ENCODE peak calls at places on chromosomes 12 and 14, in seven cellular contexts. P is osteoblast; C is ovary; M is ascending aorta; W is CD8-positive, alpha-beta T cell; T is psoas muscle; E is left lung. Y is an unnamed sample.
A peak's percentile ranks its signal among the peaks of the same experiment; 100 is the strongest.

GRCh38 chr14:24075485-24076301 is 4.3 kb downstream of the CPNE6 start:
- DNase-seq in P (no peak), C (no peak), M (no peak), W (no peak), T (no peak), E (no peak), Y (no peak)

GRCh38 chr14:29868000-29868399 is 59.6 kb downstream of the PRKD1 start:
- DNase-seq in P (no peak), C (no peak), M (no peak), W (no peak), T (no peak), E (no peak), Y (no peak)

GRCh38 chr12:127401536-127401935 is 865.4 kb upstream of the TMEM132C start:
- DNase-seq in P (no peak), C (no peak), M (no peak), W (no peak), T (no peak), E (no peak), Y (no peak)

GRCh38 chr12:80316141-80316700 is 127.8 kb upstream of the PTPRQ start:
- DNase-seq in P (no peak), C (no peak), M (no peak), W (no peak), T (no peak), E (no peak), Y (no peak)

GRCh38 chr12:114658002-114658441 is 26.0 kb downstream of the TBX3 start:
- DNase-seq in P (no peak), C (no peak), M (no peak), W (no peak), T (no peak), E (no peak), Y (no peak)

GRCh38 chr12:67804168-67804567 is 155.6 kb downstream of the DYRK2 start:
- DNase-seq in P (no peak), C (no peak), M (no peak), W (peak; percentile 62), T (no peak), E (no peak), Y (no peak)

GRCh38 chr14:29846339-29847129 is 81.1 kb downstream of the PRKD1 start:
- DNase-seq in P (no peak), C (no peak), M (no peak), W (no peak), T (no peak), E (no peak), Y (no peak)

GRCh38 chr12:50101663-50102062 is 2.1 kb upstream of the GPD1 start:
- DNase-seq in P (peak; percentile 90), C (no peak), M (no peak), W (no peak), T (no peak), E (no peak), Y (no peak)

DNA sequence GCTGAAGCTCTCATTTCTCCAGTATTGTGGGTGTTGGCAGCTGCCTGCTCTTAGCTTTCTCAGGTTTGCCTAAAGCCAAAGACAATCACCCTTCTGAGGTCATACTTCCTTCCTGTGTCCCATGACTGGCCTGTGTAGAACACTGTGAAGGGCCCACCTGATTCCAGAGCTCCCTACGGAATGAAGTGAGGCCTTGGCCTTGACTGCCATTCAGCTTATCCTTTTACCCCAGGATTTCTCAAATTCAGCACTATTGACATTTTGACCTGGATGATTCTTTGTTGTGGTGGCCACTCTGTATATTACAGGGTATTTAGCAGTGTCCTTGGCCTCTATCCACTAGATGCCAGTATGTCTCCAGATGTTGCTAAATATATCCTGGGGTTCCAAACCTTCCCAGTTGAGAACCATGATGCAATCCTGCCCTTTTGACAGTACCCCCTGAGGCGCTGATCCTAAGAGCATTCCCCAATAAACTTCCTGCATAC is 112.3 kb upstream of the KRR1 start:
- DNase-seq in P (no peak), C (no peak), M (no peak), W (no peak), T (no peak), E (no peak), Y (no peak)
- TF ChIP-seq CTCF in P (peak; percentile 47), C (no peak), M (no peak), W (no peak), T (no peak), E (no peak), Y (no peak)

GRCh38 chr14:54219281-54220121 is 177.3 kb upstream of the CDKN3 start:
- DNase-seq in P (peak; percentile 36), C (no peak), M (no peak), W (no peak), T (no peak), E (no peak), Y (no peak)
- H3K4me3 ChIP-seq in P (peak overlapping the region; percentile 68), C (peak overlapping the region; percentile 22), M (peak overlapping the region; percentile 56), W (no peak overlapping the region), T (peak overlapping the region; percentile 44), E (no peak overlapping the region), Y (peak overlapping the region; percentile 19)

DNA sequence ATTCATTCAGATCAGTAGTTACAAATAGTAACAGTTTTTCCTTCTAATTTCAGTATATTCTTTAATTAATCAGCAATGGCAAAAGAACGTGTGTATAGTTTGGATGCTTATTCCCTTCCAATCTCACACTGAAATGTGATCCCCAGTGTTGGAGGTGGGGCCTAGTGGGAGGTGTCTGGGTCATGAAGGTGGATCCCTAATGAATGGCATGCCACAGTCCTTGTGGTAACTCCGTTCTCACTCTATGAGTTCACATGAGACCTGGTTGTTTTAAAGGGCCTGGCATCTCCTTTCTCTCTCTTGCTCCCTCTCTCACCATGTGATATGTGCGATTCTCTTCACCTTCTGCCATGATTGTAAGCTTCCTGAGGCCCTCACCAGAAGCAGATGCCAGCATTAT is 18.9 kb upstream of the SYNDIG1L start:
- DNase-seq in P (no peak), C (no peak), M (no peak), W (no peak), T (no peak), E (no peak), Y (no peak)
- H3K4me1 ChIP-seq in P (no peaks in the 10 kb centered on the region), C (no peaks in the 10 kb centered on the region), M (no peaks in the 10 kb centered on the region), W (no peaks in the 10 kb centered on the region), T (no peaks in the 10 kb centered on the region), E (no peaks in the 10 kb centered on the region), Y (no peaks in the 10 kb centered on the region)

GRCh38 chr14:74571901-74572828 is 39.9 kb downstream of the LTBP2 start:
- DNase-seq in P (peak; percentile 96), C (peak; percentile 66), M (no peak), W (no peak), T (peak; percentile 46), E (no peak), Y (peak; percentile 54)

GRCh38 chr14:74572829-74573360 is 39.1 kb downstream of the LTBP2 start:
- DNase-seq in P (no peak), C (no peak), M (no peak), W (no peak), T (peak; percentile 34), E (no peak), Y (no peak)

GRCh38 chr14:74574092-74574438 is 38.0 kb downstream of the LTBP2 start:
- DNase-seq in P (no peak), C (no peak), M (no peak), W (no peak), T (no peak), E (no peak), Y (no peak)

GRCh38 chr14:74574706-74575105 is 37.3 kb downstream of the LTBP2 start:
- DNase-seq in P (no peak), C (no peak), M (no peak), W (no peak), T (peak; percentile 51), E (no peak), Y (no peak)

DNA sequence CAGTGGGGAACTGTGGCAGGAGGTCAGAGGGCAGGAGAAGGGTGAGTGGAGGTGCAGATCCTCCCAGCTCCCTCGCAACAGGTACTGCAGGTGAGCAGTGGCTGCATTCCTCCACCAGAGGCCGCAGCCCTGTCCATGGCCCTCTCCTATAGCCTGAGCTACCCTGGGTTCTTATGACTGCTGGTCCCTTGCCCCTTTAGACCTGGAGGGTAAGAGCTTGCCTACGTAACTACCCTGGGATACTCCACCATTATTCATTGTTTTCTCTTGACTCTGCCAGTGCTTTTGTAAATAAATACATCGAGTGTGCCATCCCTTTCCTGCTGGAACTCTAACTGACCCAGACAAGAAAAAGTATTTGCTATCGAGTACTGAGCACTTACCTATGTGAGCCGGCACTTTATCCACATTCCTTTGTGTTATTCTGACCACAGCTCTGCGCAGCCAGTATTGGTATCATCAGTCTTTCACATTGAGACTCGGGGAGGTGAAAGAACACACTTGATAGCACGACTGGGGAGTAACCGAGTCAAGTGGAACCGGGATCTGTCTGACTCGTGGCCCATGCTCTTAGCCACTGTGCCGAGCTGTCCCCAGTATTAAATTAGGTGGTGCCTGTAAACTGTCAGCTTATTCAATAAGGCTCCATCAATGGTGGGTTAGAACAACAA is 38.5 kb downstream of the LTBP2 start:
- DNase-seq in P (no peak), C (no peak), M (no peak), W (no peak), T (peak; percentile 37), E (no peak), Y (no peak)
- TF ChIP-seq CTCF in P (no peak), C (no peak), M (no peak), W (no peak), T (no peak), E (no peak), Y (no peak)

GRCh38 chr14:91412939-91413338 is 4.7 kb downstream of the CCDC88C start:
- DNase-seq in P (no peak), C (no peak), M (no peak), W (peak; percentile 49), T (no peak), E (no peak), Y (no peak)

GRCh38 chr14:91415794-91416743 is 1.6 kb downstream of the CCDC88C start:
- DNase-seq in P (no peak), C (no peak), M (no peak), W (peak; percentile 82), T (no peak), E (no peak), Y (no peak)

GRCh38 chr14:91414475-91415342 is 2.9 kb downstream of the CCDC88C start:
- DNase-seq in P (peak; percentile 69), C (no peak), M (no peak), W (peak; percentile 49), T (no peak), E (no peak), Y (no peak)

GRCh38 chr14:91410781-91411536 is 6.7 kb downstream of the CCDC88C start:
- DNase-seq in P (peak; percentile 80), C (no peak), M (no peak), W (peak; percentile 50), T (no peak), E (no peak), Y (no peak)

GRCh38 chr14:91413547-91414474 is 3.8 kb downstream of the CCDC88C start:
- DNase-seq in P (no peak), C (no peak), M (no peak), W (peak; percentile 67), T (no peak), E (peak; percentile 83), Y (no peak)
- H3K4me3 ChIP-seq in P (no peak overlapping the region), C (no peak overlapping the region), M (no peak overlapping the region), W (peak overlapping the region; percentile 77), T (no peak overlapping the region), E (no peak overlapping the region), Y (no peak overlapping the region)

GRCh38 chr14:103123128-103123633 is at the start of gene TNFAIP2:
- DNase-seq in P (peak; percentile 94), C (no peak), M (no peak), W (no peak), T (peak; percentile 84), E (peak; percentile 73), Y (peak; percentile 80)
- H3K4me1 ChIP-seq in P (peaks cover 35% of the 10 kb centered on the region), C (peaks cover 20% of the 10 kb centered on the region), M (peaks cover 30% of the 10 kb centered on the region), W (no peaks in the 10 kb centered on the region), T (peaks cover 55% of the 10 kb centered on the region), E (peaks cover 28% of the 10 kb centered on the region), Y (peaks cover 70% of the 10 kb centered on the region)